ENCODE peak calls at places on chromosomes 3 and 15, in eight cellular contexts. S is activated CD4-positive, alpha-beta T cell treated with anti-CD3 and anti-CD28 coated beads, Interleukin-2, amount 10 ng/mL, durations not matched to agents 7 days and 5 days; I is neural progenitor cell; Q is vagina; O is amygdala; Z is activated T-cell treated with anti-CD3 and anti-CD28 coated beads for 24 hours; V is endothelial cell; W is stimulated activated CD8-positive, alpha-beta memory T cell treated with anti-CD3 and anti-CD28 coated beads, Interleukin-15, amount 100 ng/mL, for 48 hours. D is an unnamed sample.

GRCh38 chr15:89783111-89783860 is 7.2 kb downstream of the MESP2 start:
- DNase-seq in Z (no peak), W (no peak), O (no peak), S (no peak), I (no peak), Q (no peak), V (no peak), D (no peak)

GRCh38 chr3:148950806-148951205 is 40.5 kb upstream of the GYG1 start:
- DNase-seq in V (no peak), S (no peak), O (no peak), Z (no peak), Q (no peak), W (no peak), I (no peak), D (no peak)

GRCh38 chr15:65095011-65095746 is 18.6 kb downstream of the KBTBD13 start:
- DNase-seq in I (no peak), W (no peak), S (no peak), Q (peak; percentile 74), V (no peak), Z (no peak), O (no peak), D (no peak)

GRCh38 chr3:16723994-16724393 is 118.8 kb upstream of the DAZL start:
- DNase-seq in O (no peak), S (no peak), Q (no peak), V (peak; percentile 4), W (no peak), Z (no peak), I (peak; percentile 82), D (no peak)

GRCh38 chr3:121735047-121735696 is 14.4 kb downstream of the GOLGB1 start:
- DNase-seq in O (no peak), W (no peak), S (no peak), I (no peak), Z (no peak), Q (no peak), V (no peak), D (no peak)

GRCh38 chr3:101989578-101990200 is 140.4 kb downstream of the NFKBIZ start:
- DNase-seq in W (no peak), I (no peak), Z (no peak), O (no peak), V (no peak), S (no peak), Q (no peak), D (no peak)

GRCh38 chr3:56202997-56203396 is 265.3 kb downstream of the ERC2 start:
- DNase-seq in V (no peak), Q (no peak), Z (no peak), I (no peak), S (no peak), O (no peak), W (no peak), D (no peak)

GRCh38 chr3:141538568-141538967 is 51.7 kb downstream of the RASA2 start:
- DNase-seq in W (no peak), S (no peak), Z (no peak), V (no peak), Q (no peak), O (no peak), I (no peak), D (no peak)

GRCh38 chr3:194158942-194159439 is 23.0 kb downstream of the HES1 start:
- DNase-seq in S (no peak), I (no peak), W (no peak), O (no peak), Z (no peak), V (no peak), Q (no peak), D (no peak)

GRCh38 chr3:45890405-45890804 is 4.1 kb downstream of the CCR9 start:
- DNase-seq in Z (no peak), I (no peak), O (no peak), S (no peak), V (no peak), W (no peak), Q (no peak), D (no peak)

GRCh38 chr15:100191161-100191560 is 150.6 kb downstream of the ADAMTS17 start:
- DNase-seq in I (no peak), V (no peak), O (no peak), Q (no peak), W (no peak), S (no peak), Z (no peak), D (no peak)

GRCh38 chr15:35690698-35691116 is 144.7 kb upstream of the DPH6 start:
- DNase-seq in O (no peak), Q (no peak), S (no peak), I (no peak), Z (no peak), W (no peak), V (no peak), D (no peak)

GRCh38 chr3:186239321-186239720 is 122.7 kb downstream of the DGKG start:
- DNase-seq in Z (no peak), I (peak; percentile 76), S (no peak), O (peak; percentile 35), V (peak; percentile 29), W (no peak), Q (no peak), D (no peak)

GRCh38 chr15:93478922-93479321 is 389.9 kb upstream of the RGMA start:
- DNase-seq in S (no peak), I (no peak), Z (no peak), W (no peak), V (no peak), Q (no peak), O (no peak), D (no peak)

GRCh38 chr3:64047806-64048205 is 24.5 kb upstream of the PSMD6 start:
- DNase-seq in W (no peak), Q (no peak), Z (no peak), I (no peak), S (no peak), O (no peak), V (no peak), D (no peak)

GRCh38 chr3:150296966-150297365 is 111.1 kb upstream of the TSC22D2 start:
- DNase-seq in W (no peak), O (no peak), V (no peak), S (no peak), Q (no peak), Z (no peak), I (no peak), D (no peak)

GRCh38 chr15:47577476-47577875 is 139.8 kb upstream of the SEMA6D start:
- DNase-seq in V (no peak), W (no peak), Z (no peak), S (no peak), O (no peak), Q (no peak), I (no peak), D (no peak)

GRCh38 chr3:99633887-99634558 is 4.4 kb upstream of the COL8A1 start:
- DNase-seq in S (no peak), Q (no peak), O (no peak), V (no peak), I (no peak), W (no peak), Z (no peak), D (no peak)

D was measured in neural crest cell.